ENCODE peak calls at places on chromosomes 13 and 19, in seven cellular contexts. F, A, W, I, X, Z and C are unnamed samples. For H3K36me3, the result is how much of the 10 kb centered on the place peaks cover.

GRCh38 chr13:95553614-95554385 is 1.3 kb downstream of the CLDN10 start:
- DNase-seq in X (no peak), A (no peak), Z (peak), I (no peak), F (no peak), W (peak), C (no peak)

GRCh38 chr19:5403968-5404640 is 51.1 kb upstream of the ZNRF4 start:
- DNase-seq in F (peak), A (peak), W (peak), Z (peak), X (peak), I (peak), C (peak)

GRCh38 chr13:48641404-48641803 is 12.3 kb upstream of the CYSLTR2 start:
- DNase-seq in I (no peak), Z (no peak), A (no peak), W (no peak), X (no peak), F (no peak), C (no peak)

GRCh38 chr19:38705197-38706019 is 38.9 kb downstream of the CAPN12 start:
- DNase-seq in F (no peak), X (no peak), Z (no peak), I (no peak), A (no peak), W (no peak), C (peak)

GRCh38 chr13:32426981-32427851 is 714 bp downstream of the N4BP2L1 start:
- DNase-seq in X (peak), W (peak), F (peak), A (peak), Z (no peak), I (peak), C (peak)

GRCh38 chr19:18848860-18849661 is 17.3 kb downstream of the UPF1 start:
- DNase-seq in A (peak), Z (no peak), X (no peak), I (peak), F (peak), W (peak), C (peak)

GRCh38 chr19:10268077-10268476 is 2.8 kb upstream of the ICAM1 start:
- DNase-seq in F (no peak), X (no peak), W (no peak), A (no peak), Z (no peak), I (no peak), C (no peak)

GRCh38 chr19:2867025-2867991 is at the start of gene ZNF556:
- DNase-seq in X (peak), F (no peak), I (peak), Z (peak), A (no peak), W (no peak), C (no peak)

GRCh38 chr19:44875666-44876418 is 15.2 kb upstream of the TOMM40 start:
- DNase-seq in Z (peak), I (no peak), F (no peak), X (no peak), A (peak), W (peak), C (no peak)

GRCh38 chr19:19171821-19172532 is 1.9 kb upstream of the MEF2B start:
- DNase-seq in W (peak), A (peak), Z (no peak), X (peak), I (no peak), F (peak), C (no peak)

GRCh38 chr19:38135150-38135998 is 88.6 kb downstream of the DPF1 start:
- DNase-seq in X (no peak), W (no peak), Z (no peak), I (no peak), F (no peak), A (peak), C (no peak)

GRCh38 chr13:31859546-31859945 is 120.2 kb downstream of the RXFP2 start:
- DNase-seq in W (no peak), Z (no peak), F (no peak), X (no peak), I (no peak), A (no peak), C (no peak)

GRCh38 chr19:56112313-56112709 is 8.8 kb downstream of the ZNF787 start:
- DNase-seq in X (no peak), W (no peak), A (no peak), Z (no peak), I (no peak), F (no peak), C (no peak)

GRCh38 chr19:46692918-46693722 is 23.8 kb downstream of the PRKD2 start:
- DNase-seq in W (no peak), F (no peak), I (no peak), Z (peak), A (no peak), X (no peak), C (no peak)

GRCh38 chr13:52414963-52415362 is 9.0 kb upstream of the THSD1 start:
- DNase-seq in I (no peak), F (no peak), Z (no peak), X (no peak), W (peak), A (peak), C (no peak)

GRCh38 chr13:110289661-110290060 is 17.3 kb downstream of the COL4A1 start:
- DNase-seq in Z (no peak), X (no peak), W (no peak), I (no peak), A (no peak), F (no peak), C (no peak)

DNA sequence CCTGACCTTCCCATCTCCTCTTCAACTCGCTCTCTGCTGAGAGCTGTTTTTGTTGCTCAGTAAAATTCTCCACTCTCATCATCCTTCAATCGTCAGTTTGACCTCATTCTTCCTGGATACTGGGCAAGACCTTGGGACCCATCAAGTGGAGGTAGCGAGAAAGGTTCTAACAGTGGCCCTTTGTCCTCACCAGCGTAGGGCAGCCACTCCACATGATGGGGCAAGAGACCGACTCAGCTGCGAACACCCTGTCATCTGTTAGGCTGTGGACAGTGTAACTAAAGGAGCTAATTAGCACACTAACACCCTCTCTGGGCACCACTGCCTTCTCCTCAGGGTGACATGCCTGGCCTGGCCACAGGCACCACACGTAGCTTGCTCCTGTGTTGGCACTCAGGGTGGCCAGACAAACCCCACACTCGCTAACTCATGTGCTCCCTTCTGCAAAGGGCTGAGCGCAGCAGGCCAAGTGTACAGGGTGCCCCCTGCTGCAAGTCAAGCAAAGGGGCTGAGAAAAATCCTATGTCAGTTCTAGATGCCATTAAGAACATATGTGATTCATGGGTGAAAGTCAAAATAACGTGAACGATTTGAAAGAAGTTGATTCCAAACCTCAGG is 1216.0 kb downstream of the SLITRK5 start:
- DNase-seq in W (no peak), A (no peak), I (no peak), F (no peak), X (no peak), Z (no peak), C (no peak)
- H3K36me3 ChIP-seq in W (under half), A (under half), I (under half), F (under half), X (under half), Z (under half), C (under half)

DNA sequence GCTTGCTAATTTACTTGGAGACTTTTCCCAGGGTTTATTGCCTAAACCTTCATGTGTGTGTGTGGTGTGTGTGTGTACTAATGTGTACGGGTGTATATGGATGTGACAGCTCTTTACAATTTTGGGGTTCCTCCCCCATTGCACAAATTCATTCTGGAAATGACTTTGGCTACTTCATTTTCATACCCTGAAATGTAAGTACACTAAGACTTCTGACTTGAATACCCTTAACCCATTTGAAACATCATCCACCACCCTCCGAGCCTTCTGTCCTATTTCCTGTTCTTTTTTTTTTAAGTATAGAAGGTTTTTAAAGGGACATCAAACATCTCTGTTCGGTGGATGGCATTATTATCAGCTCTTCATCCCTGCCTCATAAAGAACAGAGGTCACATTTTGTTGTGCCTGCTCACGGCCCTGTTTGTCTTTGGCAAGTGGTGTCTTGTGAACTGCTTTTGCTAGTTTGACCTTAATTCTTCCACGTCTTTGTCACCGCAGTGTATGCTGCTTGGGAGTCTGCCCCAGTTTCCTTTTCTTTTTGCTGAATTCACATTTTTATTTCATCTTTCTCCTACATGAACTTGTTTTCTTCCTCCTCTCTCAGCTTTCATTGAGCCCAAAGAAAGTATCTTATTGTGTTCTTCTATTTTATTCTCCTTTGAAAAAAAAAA is 228.3 kb downstream of the FOXO1 start:
- DNase-seq in F (no peak), Z (no peak), W (no peak), A (no peak), X (no peak), I (no peak), C (no peak)
- H3K4me3 ChIP-seq in F (no peak), Z (no peak), W (no peak), A (no peak), X (no peak), I (no peak), C (no peak)

DNA sequence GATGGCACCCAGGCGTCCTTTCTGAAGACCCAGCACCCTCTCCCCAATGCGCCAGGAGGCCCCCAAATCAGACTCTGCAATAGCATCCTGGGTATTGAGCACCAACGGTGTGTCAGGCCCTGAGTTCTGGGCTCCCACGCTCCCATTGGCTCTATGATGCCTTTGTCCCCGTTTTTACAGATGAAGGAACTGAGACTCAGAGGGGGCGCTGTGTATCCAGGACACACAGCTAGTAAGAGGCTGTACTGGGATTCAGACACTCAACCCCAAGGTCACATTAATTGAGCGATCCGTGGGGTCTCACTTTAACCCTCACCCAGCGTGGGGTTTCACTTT is 42.5 kb downstream of the CYP4F22 start:
- DNase-seq in Z (no peak), A (no peak), I (no peak), F (no peak), X (no peak), W (peak), C (no peak)
- TF ChIP-seq CTCF in Z (peak), A (peak), I (no peak), F (no peak), X (no peak), W (peak), C (no peak)

DNA sequence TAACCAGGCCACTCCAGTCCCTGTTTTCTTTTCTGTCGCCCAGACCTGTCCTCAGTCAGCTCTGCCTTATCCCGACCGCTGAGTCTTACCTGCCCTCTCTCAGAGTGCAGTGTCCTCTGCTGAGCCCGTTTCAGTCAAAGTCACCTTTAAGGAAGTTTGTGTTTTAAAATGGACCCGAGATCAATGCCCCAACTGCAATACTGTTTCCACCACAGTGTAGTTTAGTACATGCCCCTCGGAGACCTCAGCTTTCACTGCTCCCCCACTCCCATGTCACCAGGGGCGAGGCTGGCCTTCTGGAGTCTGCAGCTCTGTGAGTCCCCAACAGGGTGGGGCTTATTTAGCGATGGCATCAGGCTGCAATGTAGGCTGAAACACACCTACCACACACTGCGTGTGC is 248.4 kb upstream of the TSHZ3 start:
- DNase-seq in I (no peak), A (no peak), W (no peak), F (no peak), Z (no peak), X (no peak), C (no peak)
- H3K36me3 ChIP-seq in I (under half), A (under half), W (under half), F (under half), Z (under half), X (under half), C (under half)

GRCh38 chr13:47036291-47037008 is 139.6 kb upstream of the HTR2A start:
- DNase-seq in A (no peak), F (no peak), I (no peak), W (no peak), X (no peak), Z (no peak), C (no peak)
- H3K4me3 ChIP-seq in A (no peak), F (no peak), I (no peak), W (no peak), X (no peak), Z (no peak), C (no peak)

GRCh38 chr19:15195987-15196682 is 4.7 kb downstream of the NOTCH3 start:
- DNase-seq in Z (peak), I (no peak), A (no peak), W (peak), F (no peak), X (no peak), C (no peak)

GRCh38 chr19:15194938-15195337 is 5.9 kb downstream of the NOTCH3 start:
- DNase-seq in W (peak), Z (no peak), I (no peak), X (no peak), A (peak), F (no peak), C (no peak)

GRCh38 chr19:15196683-15197005 is 4.2 kb downstream of the NOTCH3 start:
- DNase-seq in F (no peak), A (no peak), X (no peak), W (no peak), I (no peak), Z (no peak), C (no peak)

GRCh38 chr19:15197275-15198005 is 3.4 kb downstream of the NOTCH3 start:
- DNase-seq in X (no peak), Z (no peak), A (peak), W (peak), F (no peak), I (no peak), C (no peak)

GRCh38 chr19:15195381-15195964 is 5.3 kb downstream of the NOTCH3 start:
- DNase-seq in F (no peak), I (no peak), W (peak), X (peak), Z (peak), A (peak), C (peak)
- TF ChIP-seq CTCF in F (no peak), I (no peak), W (peak), X (peak), Z (peak), A (peak), C (peak)

GRCh38 chr19:1824252-1824622 is 12.2 kb upstream of the ATP8B3 start:
- DNase-seq in Z (no peak), W (no peak), X (no peak), F (no peak), A (no peak), I (no peak), C (no peak)

GRCh38 chr19:1823539-1824251 is 11.6 kb upstream of the ATP8B3 start:
- DNase-seq in Z (no peak), A (no peak), I (no peak), X (no peak), W (no peak), F (no peak), C (no peak)

GRCh38 chr19:1827566-1828278 is 15.6 kb upstream of the ATP8B3 start:
- DNase-seq in F (no peak), X (no peak), A (no peak), W (no peak), Z (no peak), I (no peak), C (no peak)

GRCh38 chr19:1826557-1827521 is 14.8 kb upstream of the ATP8B3 start:
- DNase-seq in I (no peak), X (no peak), A (no peak), F (peak), Z (no peak), W (peak), C (no peak)

DNA sequence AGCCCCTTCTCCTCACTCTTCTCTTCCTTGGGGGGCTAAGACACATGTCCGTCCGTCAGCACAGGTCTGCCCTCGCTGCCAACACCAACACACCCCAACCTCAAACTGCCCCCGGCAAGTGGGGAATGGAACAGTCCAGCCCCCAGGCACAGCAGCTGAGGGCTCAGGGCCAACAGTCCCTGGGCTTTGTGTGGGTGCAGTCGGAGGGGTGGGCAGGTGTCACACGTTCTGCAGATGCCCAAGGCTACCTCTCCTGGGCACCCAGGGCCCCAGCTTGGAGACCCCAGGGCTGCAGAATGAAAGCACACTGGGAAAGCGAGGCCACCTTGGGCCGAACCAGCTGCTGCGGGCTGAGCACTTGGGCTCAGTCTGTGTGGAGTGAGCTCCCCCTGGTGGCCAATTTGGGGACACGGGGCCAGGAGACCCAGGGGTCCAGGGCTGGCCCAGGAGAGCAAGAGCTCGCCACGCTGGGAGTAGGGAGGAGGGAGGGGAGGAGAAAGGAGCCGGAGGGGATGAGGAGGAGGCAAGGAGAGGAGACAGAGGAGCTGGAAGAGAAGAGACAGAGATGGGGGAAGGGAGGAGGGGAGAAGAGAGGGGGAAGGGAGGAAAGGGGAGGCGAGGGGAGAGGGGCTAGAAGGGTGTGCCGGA is 14.0 kb upstream of the ATP8B3 start:
- DNase-seq in W (peak), A (peak), Z (peak), F (peak), I (peak), X (peak), C (peak)
- H3K36me3 ChIP-seq in W (under half), A (under half), Z (under half), F (under half), I (under half), X (under half), C (half or more)